ENCODE peak calls at places on chromosome 1, in five cellular contexts. F is HepG2, A is K562, R is GM12878, G is SK-N-SH. O is an unnamed sample.

GRCh38 chr1:163072658-163073057 is 3.5 kb downstream of the RGS4 start:
- DNase-seq in G (no peak), R (no peak), F (no peak), A (no peak), O (no peak)

GRCh38 chr1:36367798-36368197 is 17.9 kb downstream of the STK40 start:
- DNase-seq in R (no peak), G (no peak), A (no peak), F (no peak), O (no peak)

GRCh38 chr1:244414543-244414942 is 37.2 kb downstream of the ADSS2 start:
- DNase-seq in F (no peak), A (no peak), G (no peak), R (no peak), O (no peak)

GRCh38 chr1:245716561-245716960 is 561.8 kb downstream of the KIF26B start:
- DNase-seq in G (no peak), F (no peak), R (no peak), A (no peak), O (no peak)

GRCh38 chr1:79323240-79324025 is 316.9 kb upstream of the ADGRL4 start:
- DNase-seq in G (no peak), A (no peak), F (no peak), R (no peak), O (peak; percentile 12)

GRCh38 chr1:238647877-238648276 is 738.5 kb upstream of the CHRM3 start:
- DNase-seq in F (no peak), A (no peak), G (no peak), R (no peak), O (no peak)

GRCh38 chr1:182389619-182390047 is 2.0 kb downstream of the GLUL start:
- DNase-seq in F (peak; percentile 38), G (peak; percentile 9), R (no peak), A (no peak), O (no peak)

GRCh38 chr1:15064217-15064929 is 89.2 kb upstream of the TMEM51 start:
- DNase-seq in R (no peak), G (no peak), F (no peak), A (no peak), O (no peak)

GRCh38 chr1:187313115-187313514 is 484.4 kb downstream of the PLA2G4A start:
- DNase-seq in R (no peak), A (no peak), G (no peak), F (no peak), O (no peak)

GRCh38 chr1:85611856-85612255 is 31.3 kb downstream of the CCN1 start:
- DNase-seq in R (no peak), A (no peak), G (no peak), F (peak; percentile 70), O (peak; percentile 57)

GRCh38 chr1:183194527-183195145 is 8.6 kb downstream of the LAMC2 start:
- DNase-seq in G (no peak), F (no peak), A (no peak), R (peak; percentile 71), O (no peak)

GRCh38 chr1:966135-966602 is at the start of gene PLEKHN1:
- DNase-seq in G (no peak), F (peak; percentile 30), A (peak; percentile 63), R (no peak), O (no peak)

GRCh38 chr1:164602142-164602429 is 43.1 kb downstream of the PBX1 start:
- DNase-seq in G (no peak), A (no peak), F (no peak), R (no peak), O (peak; percentile 39)
- TF ChIP-seq ZBTB33 in G (no peak), A (no peak), F (no peak), R (no peak), O (no peak)

GRCh38 chr1:160149706-160150105 is 1.7 kb upstream of the ATP1A4 start:
- DNase-seq in A (no peak), R (no peak), F (no peak), G (no peak), O (no peak)
- TF ChIP-seq ZBTB33 in A (no peak), R (no peak), F (no peak), G (no peak), O (no peak)

GRCh38 chr1:11523261-11523660 is 44.3 kb downstream of the DISP3 start:
- DNase-seq in R (no peak), A (no peak), F (no peak), G (no peak), O (no peak)
- TF ChIP-seq ZBTB33 in R (no peak), A (no peak), F (no peak), G (no peak), O (no peak)

GRCh38 chr1:152995838-152996237 is 5.7 kb upstream of the SPRR3 start:
- DNase-seq in A (no peak), R (no peak), G (no peak), F (no peak), O (no peak)

GRCh38 chr1:152997911-152998310 is 3.6 kb upstream of the SPRR3 start:
- DNase-seq in F (no peak), A (no peak), R (no peak), G (no peak), O (no peak)

GRCh38 chr1:152998476-152998875 is 3.1 kb upstream of the SPRR3 start:
- DNase-seq in A (no peak), F (no peak), R (no peak), G (no peak), O (no peak)

GRCh38 chr1:152999818-153000217 is 1.7 kb upstream of the SPRR3 start:
- DNase-seq in R (no peak), G (no peak), A (no peak), F (no peak), O (no peak)

DNA sequence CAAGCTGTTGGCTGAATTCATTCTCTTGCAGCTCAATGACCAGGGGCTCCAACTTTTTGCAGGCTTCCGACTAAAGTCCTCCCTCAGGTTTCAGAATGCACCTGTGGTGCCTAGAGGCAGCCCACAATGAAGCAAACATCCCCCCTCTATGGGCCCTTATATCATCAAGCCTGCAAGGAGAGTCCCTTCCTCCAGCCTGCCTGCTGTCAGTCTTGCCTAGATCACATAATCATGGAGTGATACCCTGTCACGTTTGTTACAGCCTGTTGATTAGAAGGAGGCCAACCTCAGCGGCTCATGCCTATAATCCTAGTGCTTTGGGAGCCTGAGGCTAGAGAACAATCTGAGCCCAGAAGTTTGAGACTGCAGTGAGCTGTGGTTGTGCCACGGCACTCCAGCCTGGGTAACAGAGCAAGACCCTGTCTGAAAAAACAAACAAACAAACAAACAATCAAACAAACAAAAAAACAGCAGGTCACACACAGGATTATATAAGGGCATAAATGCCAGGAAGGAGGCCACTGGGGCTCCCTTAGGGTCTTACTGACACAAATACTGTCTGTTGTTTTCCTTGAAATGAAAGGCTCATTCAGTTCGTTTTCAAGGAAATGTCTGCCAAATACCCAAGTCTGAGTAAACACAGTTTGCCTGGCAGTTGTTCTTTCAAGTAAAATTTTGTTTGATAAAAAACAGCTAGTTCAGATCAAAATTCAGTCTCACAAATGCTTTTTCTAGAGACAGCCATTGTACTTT is 4.7 kb upstream of the SPRR3 start:
- DNase-seq in G (no peak), A (no peak), F (no peak), R (no peak), O (no peak)
- TF ChIP-seq ZBTB33 in G (no peak), A (no peak), F (no peak), R (no peak), O (no peak)

GRCh38 chr1:205584732-205585131 is 47.1 kb downstream of the ELK4 start:
- DNase-seq in R (no peak), F (no peak), G (no peak), A (peak; percentile 58), O (no peak)
- TF ChIP-seq ZBTB33 in R (no peak), F (no peak), G (no peak), A (no peak), O (no peak)

DNA sequence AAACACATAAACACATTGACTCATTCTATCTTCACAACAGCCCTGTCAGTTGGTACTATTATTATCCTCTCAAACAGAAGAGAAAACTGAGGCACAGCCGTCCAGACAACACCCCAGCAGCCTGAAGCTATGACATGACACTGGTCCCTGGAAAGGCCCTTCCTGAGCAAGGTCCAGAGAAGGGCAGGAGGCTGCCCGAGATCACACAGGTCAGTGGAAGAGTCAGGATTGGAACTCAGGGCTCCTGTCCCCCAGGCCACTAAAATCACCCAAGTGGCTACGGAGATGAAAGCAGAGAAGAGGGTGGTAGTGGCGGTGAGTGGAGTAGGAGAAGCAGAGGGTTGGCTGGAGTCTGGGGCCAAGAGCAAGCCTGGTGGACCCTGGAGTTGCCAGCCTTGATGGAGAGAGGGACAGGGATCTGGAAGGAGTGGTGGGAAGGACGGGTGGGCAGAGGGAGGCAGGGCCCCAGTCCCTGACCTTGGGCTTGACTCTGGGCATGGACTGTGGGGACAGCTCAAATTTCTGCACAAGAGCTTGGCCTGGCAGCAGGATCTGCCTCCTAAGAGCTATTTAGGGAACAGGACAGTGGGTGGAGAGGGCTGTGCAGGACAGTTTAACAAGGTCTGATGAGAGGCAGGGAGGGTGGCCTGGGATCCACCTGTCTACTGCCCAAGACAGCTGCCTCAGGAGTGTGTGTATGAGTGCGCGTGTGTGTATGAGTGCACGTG is 15.8 kb downstream of the MYOM3 start:
- DNase-seq in A (no peak), G (no peak), F (no peak), R (no peak), O (no peak)
- TF ChIP-seq ZBTB33 in A (no peak), G (no peak), F (no peak), R (no peak), O (no peak)

DNA sequence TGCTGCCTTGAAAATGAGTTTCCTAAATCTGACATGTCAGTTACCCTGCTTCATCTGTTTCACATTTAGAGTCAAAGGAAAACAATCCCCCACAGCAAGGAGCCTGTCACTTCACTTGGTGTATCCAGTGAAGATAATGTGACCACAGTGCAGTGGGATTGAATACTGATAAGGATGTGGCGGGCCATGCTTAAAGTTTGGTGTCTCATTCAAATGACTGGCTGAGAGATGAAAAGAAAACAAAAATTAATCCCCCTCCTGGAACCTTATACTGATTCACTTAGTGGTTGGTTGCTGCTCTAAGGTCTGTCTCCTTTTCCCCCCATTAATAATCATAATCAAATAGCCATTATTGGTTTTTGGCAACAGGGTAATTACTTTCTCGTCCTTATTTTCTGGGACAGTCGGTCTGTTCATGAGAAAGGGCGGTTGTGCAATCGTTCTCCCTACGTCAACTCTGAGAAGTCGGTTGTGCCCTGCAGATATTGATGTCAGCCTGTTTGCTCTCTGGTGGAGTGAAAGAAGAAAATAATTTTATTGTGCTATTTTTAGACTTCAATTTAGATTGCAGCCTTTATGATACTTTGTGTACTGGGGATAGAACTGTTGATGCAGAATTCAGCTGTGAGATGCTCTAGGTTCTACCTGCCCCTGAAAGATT is 360.2 kb downstream of the DISC1 start:
- DNase-seq in R (no peak), G (peak; percentile 63), A (no peak), F (no peak), O (no peak)
- TF ChIP-seq ZBTB33 in R (no peak), G (no peak), A (no peak), F (no peak), O (no peak)

O was measured in HCT116.